ENCODE peak calls at places on chromosomes 4 and X, in four cellular contexts. One of them, this sample, is unnamed.

GRCh38 chr4:578451-579443 is 2.7 kb upstream of the TMEM271 start:
- DNase-seq in GM12878: no peak
- DNase-seq in HepG2: no peak
- DNase-seq in K562: no peak
- DNase-seq in this sample: no peak

GRCh38 chr4:182286035-182286434 is 42.8 kb downstream of the TENM3 start:
- DNase-seq in HepG2: no peak
- DNase-seq in GM12878: no peak
- DNase-seq in K562: no peak
- DNase-seq in this sample: no peak

GRCh38 chrX:119477812-119478232 is 9.6 kb downstream of the SLC25A5 start:
- DNase-seq in HepG2: peak; percentile 85
- DNase-seq in GM12878: no peak
- DNase-seq in K562: peak; percentile 75
- DNase-seq in this sample: no peak

GRCh38 chrX:98501441-98501840 is 1617.7 kb downstream of the RPA4 start:
- DNase-seq in GM12878: no peak
- DNase-seq in HepG2: no peak
- DNase-seq in K562: no peak
- DNase-seq in this sample: no peak

GRCh38 chr4:152901205-152901604 is 34.9 kb upstream of the FHDC1 start:
- DNase-seq in K562: no peak
- DNase-seq in HepG2: no peak
- DNase-seq in GM12878: no peak
- DNase-seq in this sample: no peak

GRCh38 chr4:104716584-104716983 is 221.9 kb upstream of the CXXC4 start:
- DNase-seq in HepG2: no peak
- DNase-seq in K562: no peak
- DNase-seq in GM12878: no peak
- DNase-seq in this sample: no peak

GRCh38 chr4:113675731-113676707 is 85.5 kb downstream of the CAMK2D start:
- DNase-seq in K562: no peak
- DNase-seq in GM12878: no peak
- DNase-seq in HepG2: peak; percentile 21
- DNase-seq in this sample: no peak

GRCh38 chrX:63750846-63751245 is 34.2 kb downstream of the ARHGEF9 start:
- DNase-seq in K562: no peak
- DNase-seq in HepG2: no peak
- DNase-seq in GM12878: no peak
- DNase-seq in this sample: no peak

GRCh38 chr4:78529569-78530209 is 21.9 kb upstream of the ANXA3 start:
- DNase-seq in K562: no peak
- DNase-seq in GM12878: no peak
- DNase-seq in HepG2: no peak
- DNase-seq in this sample: no peak

GRCh38 chr4:153465583-153465921 is 608 bp upstream of the TMEM131L start:
- DNase-seq in HepG2: peak; percentile 37
- DNase-seq in GM12878: no peak
- DNase-seq in K562: peak; percentile 49
- DNase-seq in this sample: peak; percentile 78

GRCh38 chr4:476501-476900 is 22.5 kb downstream of the ZNF721 start:
- DNase-seq in K562: no peak
- DNase-seq in GM12878: no peak
- DNase-seq in HepG2: no peak
- DNase-seq in this sample: no peak

GRCh38 chrX:153662266-153662665 is 11.3 kb downstream of the PNCK start:
- DNase-seq in GM12878: no peak
- DNase-seq in HepG2: peak; percentile 48
- DNase-seq in K562: no peak
- DNase-seq in this sample: peak; percentile 76

GRCh38 chr4:60757986-60758385 is 442.1 kb upstream of the ADGRL3 start:
- DNase-seq in HepG2: no peak
- DNase-seq in GM12878: no peak
- DNase-seq in K562: no peak
- DNase-seq in this sample: no peak

GRCh38 chrX:99308302-99308701 is 1101.8 kb downstream of the PCDH19 start:
- DNase-seq in K562: no peak
- DNase-seq in GM12878: no peak
- DNase-seq in HepG2: no peak
- DNase-seq in this sample: no peak

GRCh38 chr4:108821056-108821925 is 58.4 kb upstream of the ETNPPL start:
- DNase-seq in K562: no peak
- DNase-seq in HepG2: no peak
- DNase-seq in GM12878: no peak
- DNase-seq in this sample: no peak

GRCh38 chr4:54233697-54234496 is 4.8 kb downstream of the PDGFRA start:
- DNase-seq in K562: peak; percentile 76
- DNase-seq in GM12878: no peak
- DNase-seq in HepG2: peak; percentile 52
- DNase-seq in this sample: no peak

GRCh38 chr4:156888762-156889161 is 82.8 kb downstream of the PDGFC start:
- DNase-seq in HepG2: no peak
- DNase-seq in K562: no peak
- DNase-seq in GM12878: no peak
- DNase-seq in this sample: no peak

GRCh38 chr4:67885727-67886126 is 1.9 kb upstream of the TMPRSS11D start:
- DNase-seq in K562: no peak
- DNase-seq in GM12878: no peak
- DNase-seq in HepG2: no peak
- DNase-seq in this sample: no peak

GRCh38 chrX:3699841-3700381 is 13.5 kb downstream of the PRKX start:
- DNase-seq in K562: no peak
- DNase-seq in HepG2: no peak
- DNase-seq in GM12878: peak; percentile 19
- DNase-seq in this sample: no peak

GRCh38 chr4:82268826-82269193 is 105.0 kb downstream of the HNRNPD start:
- DNase-seq in HepG2: no peak
- DNase-seq in K562: no peak
- DNase-seq in GM12878: no peak
- DNase-seq in this sample: no peak

GRCh38 chrX:31114858-31115257 is 43.0 kb upstream of the FTHL17 start:
- DNase-seq in HepG2: no peak
- DNase-seq in K562: no peak
- DNase-seq in GM12878: no peak
- DNase-seq in this sample: no peak

GRCh38 chr4:86831262-86832090 is 17.7 kb downstream of the SLC10A6 start:
- DNase-seq in HepG2: peak; percentile 1
- DNase-seq in GM12878: no peak
- DNase-seq in K562: no peak
- DNase-seq in this sample: no peak

GRCh38 chr4:95729596-95729995 is 110.3 kb upstream of the PDHA2 start:
- DNase-seq in K562: no peak
- DNase-seq in HepG2: no peak
- DNase-seq in GM12878: no peak
- DNase-seq in this sample: no peak

GRCh38 chr4:143407475-143407874 is 70.8 kb downstream of the GAB1 start:
- DNase-seq in GM12878: no peak
- DNase-seq in HepG2: no peak
- DNase-seq in K562: no peak
- DNase-seq in this sample: no peak

GRCh38 chr4:150906987-150907633 is 108.0 kb downstream of the LRBA start:
- DNase-seq in HepG2: no peak
- DNase-seq in GM12878: no peak
- DNase-seq in K562: peak; percentile 54
- DNase-seq in this sample: no peak

GRCh38 chr4:20137176-20137575 is 114.5 kb upstream of the SLIT2 start:
- DNase-seq in GM12878: no peak
- DNase-seq in K562: no peak
- DNase-seq in HepG2: no peak
- DNase-seq in this sample: no peak

GRCh38 chrX:103063918-103064434 is at the start of gene BEX1:
- DNase-seq in K562: no peak
- DNase-seq in GM12878: no peak
- DNase-seq in HepG2: peak; percentile 35
- DNase-seq in this sample: peak; percentile 31

GRCh38 chr4:6246170-6246634 is 23.4 kb upstream of the WFS1 start:
- DNase-seq in GM12878: no peak
- DNase-seq in K562: no peak
- DNase-seq in HepG2: no peak
- DNase-seq in this sample: no peak

GRCh38 chrX:19545651-19546050 is 30.3 kb upstream of the MAP3K15 start:
- DNase-seq in K562: no peak
- DNase-seq in GM12878: no peak
- DNase-seq in HepG2: no peak
- DNase-seq in this sample: no peak

GRCh38 chr4:36823199-36823967 is 421.2 kb upstream of the NWD2 start:
- DNase-seq in GM12878: peak; percentile 11
- DNase-seq in HepG2: no peak
- DNase-seq in K562: no peak
- DNase-seq in this sample: no peak

DNA sequence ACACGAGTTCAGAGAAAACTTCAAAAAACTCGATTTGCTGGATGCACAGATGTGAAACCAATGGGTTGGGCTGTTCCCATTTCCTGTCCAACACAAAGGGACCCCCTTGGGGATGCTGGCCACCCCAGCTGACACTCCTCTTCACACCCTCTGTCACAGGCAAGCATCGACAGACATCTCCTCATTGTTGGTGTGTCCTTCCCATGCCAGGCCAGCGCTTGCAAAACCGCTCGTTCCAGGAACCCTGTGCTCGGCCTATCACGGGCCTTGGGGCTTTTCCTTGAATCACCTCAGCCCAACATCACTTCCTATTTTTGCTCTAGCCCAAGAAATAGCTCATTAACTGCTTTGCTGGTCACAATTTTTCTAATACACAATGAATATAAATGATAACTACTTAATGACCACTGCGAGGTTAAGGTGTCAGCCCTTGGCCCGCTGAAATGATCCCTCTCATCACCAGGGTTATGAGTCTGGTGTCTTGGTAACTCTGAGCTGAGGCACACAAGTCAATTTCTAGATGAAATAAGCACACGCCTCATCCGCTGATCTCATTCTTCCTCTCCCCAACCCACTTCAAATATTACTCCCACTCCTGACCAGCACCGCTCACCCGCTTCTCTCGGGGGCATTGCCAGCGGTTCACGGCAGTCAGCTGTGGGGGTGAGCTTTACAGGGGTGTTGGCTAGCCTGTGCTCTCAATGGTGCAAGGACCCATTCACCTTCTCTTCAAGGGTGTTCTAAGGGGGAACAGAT is 32.3 kb downstream of the BCOR start:
- DNase-seq in GM12878: no peak
- DNase-seq in HepG2: no peak
- DNase-seq in K562: no peak
- DNase-seq in this sample: no peak
- H3K36me3 ChIP-seq in GM12878: peaks cover 1% of the 10 kb centered on the region
- H3K36me3 ChIP-seq in HepG2: peaks cover 55% of the 10 kb centered on the region
- H3K36me3 ChIP-seq in K562: peaks cover 100% of the 10 kb centered on the region
- H3K36me3 ChIP-seq in this sample: peaks cover 17% of the 10 kb centered on the region

DNA sequence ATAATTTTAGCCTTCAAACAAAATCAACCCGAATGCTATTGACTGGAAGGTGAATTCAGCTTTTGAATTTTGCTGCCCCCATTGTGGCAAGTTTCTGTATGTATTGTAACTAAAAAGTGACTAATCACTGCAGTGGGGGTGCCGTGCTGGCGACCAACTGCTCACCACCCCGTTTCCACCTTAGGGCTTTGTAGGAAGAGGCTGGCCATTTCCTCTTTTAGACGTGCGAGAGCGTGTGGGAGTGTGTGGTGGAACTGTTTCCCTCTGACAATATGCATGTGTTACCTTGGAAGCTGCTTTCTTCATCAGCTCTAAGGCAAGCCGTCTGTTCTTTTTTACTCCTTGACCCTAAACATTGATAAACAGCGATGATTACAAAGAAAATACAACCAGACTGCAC is 78.8 kb downstream of the SEL1L3 start:
- DNase-seq in HepG2: no peak
- DNase-seq in K562: no peak
- DNase-seq in GM12878: no peak
- DNase-seq in this sample: no peak
- TF ChIP-seq BRCA1 in HepG2: no peak
- TF ChIP-seq BRCA1 in K562: no peak
- TF ChIP-seq BRCA1 in GM12878: no peak
- TF ChIP-seq BRCA1 in this sample: no peak

GRCh38 chr4:88742561-88742960 is 44.9 kb upstream of the NAP1L5 start:
- DNase-seq in K562: no peak
- DNase-seq in GM12878: no peak
- DNase-seq in HepG2: no peak
- DNase-seq in this sample: no peak
- H3K36me3 ChIP-seq in K562: peaks cover 42% of the 10 kb centered on the region
- H3K36me3 ChIP-seq in GM12878: no peaks in the 10 kb centered on the region
- H3K36me3 ChIP-seq in HepG2: peaks cover 70% of the 10 kb centered on the region
- H3K36me3 ChIP-seq in this sample: no peaks in the 10 kb centered on the region

DNA sequence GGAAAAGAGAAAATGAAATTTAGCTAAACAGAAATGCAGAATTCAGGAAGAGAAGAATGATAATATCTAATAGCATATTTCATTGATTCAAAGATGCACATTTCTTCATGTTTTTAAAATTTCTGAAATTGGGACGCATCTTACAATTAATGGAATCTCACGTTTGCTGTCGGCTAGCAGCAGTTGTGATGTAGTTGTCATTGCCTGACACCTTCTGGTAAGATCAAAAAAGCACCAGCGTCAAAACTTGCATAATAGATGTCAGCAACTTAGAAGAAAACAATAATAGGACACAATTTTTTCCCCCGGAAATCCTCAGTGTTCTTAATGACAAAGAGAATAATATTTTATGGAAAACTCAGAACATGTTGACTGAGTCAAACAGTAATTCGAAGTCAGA is 29.8 kb upstream of the SLC7A3 start:
- DNase-seq in GM12878: no peak
- DNase-seq in K562: no peak
- DNase-seq in HepG2: no peak
- DNase-seq in this sample: no peak
- TF ChIP-seq BRCA1 in GM12878: no peak
- TF ChIP-seq BRCA1 in K562: no peak
- TF ChIP-seq BRCA1 in HepG2: no peak
- TF ChIP-seq BRCA1 in this sample: no peak

GRCh38 chr4:184764601-184765000 is 30.7 kb upstream of the CENPU start:
- DNase-seq in GM12878: no peak
- DNase-seq in HepG2: no peak
- DNase-seq in K562: no peak
- DNase-seq in this sample: no peak
- H3K36me3 ChIP-seq in GM12878: peaks cover 44% of the 10 kb centered on the region
- H3K36me3 ChIP-seq in HepG2: peaks cover 44% of the 10 kb centered on the region
- H3K36me3 ChIP-seq in K562: peaks cover 25% of the 10 kb centered on the region
- H3K36me3 ChIP-seq in this sample: no peaks in the 10 kb centered on the region

This sample was measured in H1.